ENCODE peak calls at places on chromosomes 16 and 17, in eight cellular contexts. One of them, this sample, is unnamed.

GRCh38 chr17:80381416-80381923 is 33.5 kb upstream of the ENDOV start:
- DNase-seq in activated CD8-positive, alpha-beta T cell treated with anti-CD3 and anti-CD28 coated beads, Interleukin-2, amount 10 ng/mL, durations not matched to agents 7 days and 5 days: no peak
- DNase-seq in AG04450: no peak
- DNase-seq in epithelial cell of esophagus: no peak
- DNase-seq in NCI-H1105 treated with DMSO at 0.1 percent for 48 hours: no peak
- DNase-seq in Ammon's horn: no peak
- DNase-seq in heart left ventricle: no peak
- DNase-seq in posterior vena cava: peak; percentile 69
- DNase-seq in this sample: no peak

GRCh38 chr17:44374306-44375195 is 10.9 kb upstream of the FAM171A2 start:
- DNase-seq in NCI-H1105 treated with DMSO at 0.1 percent for 48 hours: no peak
- DNase-seq in heart left ventricle: no peak
- DNase-seq in epithelial cell of esophagus: no peak
- DNase-seq in activated CD8-positive, alpha-beta T cell treated with anti-CD3 and anti-CD28 coated beads, Interleukin-2, amount 10 ng/mL, durations not matched to agents 7 days and 5 days: no peak
- DNase-seq in Ammon's horn: no peak
- DNase-seq in posterior vena cava: peak; percentile 78
- DNase-seq in AG04450: no peak
- DNase-seq in this sample: no peak

GRCh38 chr17:80599546-80600305 is 55.1 kb downstream of the RPTOR start:
- DNase-seq in AG04450: no peak
- DNase-seq in heart left ventricle: no peak
- DNase-seq in posterior vena cava: no peak
- DNase-seq in Ammon's horn: no peak
- DNase-seq in activated CD8-positive, alpha-beta T cell treated with anti-CD3 and anti-CD28 coated beads, Interleukin-2, amount 10 ng/mL, durations not matched to agents 7 days and 5 days: no peak
- DNase-seq in NCI-H1105 treated with DMSO at 0.1 percent for 48 hours: no peak
- DNase-seq in epithelial cell of esophagus: no peak
- DNase-seq in this sample: no peak

GRCh38 chr17:1783834-1784611 is 22.2 kb downstream of the SERPINF1 start:
- DNase-seq in posterior vena cava: peak; percentile 95
- DNase-seq in heart left ventricle: peak; percentile 75
- DNase-seq in AG04450: peak; percentile 78
- DNase-seq in epithelial cell of esophagus: peak; percentile 63
- DNase-seq in activated CD8-positive, alpha-beta T cell treated with anti-CD3 and anti-CD28 coated beads, Interleukin-2, amount 10 ng/mL, durations not matched to agents 7 days and 5 days: no peak
- DNase-seq in Ammon's horn: peak; percentile 71
- DNase-seq in NCI-H1105 treated with DMSO at 0.1 percent for 48 hours: peak; percentile 9
- DNase-seq in this sample: peak; percentile 86

GRCh38 chr16:85832578-85833539 is 33.4 kb downstream of the COX4I1 start:
- DNase-seq in AG04450: no peak
- DNase-seq in epithelial cell of esophagus: no peak
- DNase-seq in posterior vena cava: peak; percentile 66
- DNase-seq in Ammon's horn: no peak
- DNase-seq in activated CD8-positive, alpha-beta T cell treated with anti-CD3 and anti-CD28 coated beads, Interleukin-2, amount 10 ng/mL, durations not matched to agents 7 days and 5 days: no peak
- DNase-seq in NCI-H1105 treated with DMSO at 0.1 percent for 48 hours: no peak
- DNase-seq in heart left ventricle: no peak
- DNase-seq in this sample: peak; percentile 34

GRCh38 chr17:82874011-82874835 is 34.4 kb upstream of the ZNF750 start:
- DNase-seq in AG04450: no peak
- DNase-seq in epithelial cell of esophagus: peak; percentile 100
- DNase-seq in activated CD8-positive, alpha-beta T cell treated with anti-CD3 and anti-CD28 coated beads, Interleukin-2, amount 10 ng/mL, durations not matched to agents 7 days and 5 days: no peak
- DNase-seq in NCI-H1105 treated with DMSO at 0.1 percent for 48 hours: no peak
- DNase-seq in Ammon's horn: no peak
- DNase-seq in posterior vena cava: peak; percentile 75
- DNase-seq in heart left ventricle: no peak
- DNase-seq in this sample: no peak

GRCh38 chr17:60743812-60744211 is 66.2 kb downstream of the BCAS3 start:
- DNase-seq in epithelial cell of esophagus: peak; percentile 70
- DNase-seq in AG04450: peak; percentile 10
- DNase-seq in Ammon's horn: peak; percentile 77
- DNase-seq in NCI-H1105 treated with DMSO at 0.1 percent for 48 hours: no peak
- DNase-seq in posterior vena cava: no peak
- DNase-seq in heart left ventricle: no peak
- DNase-seq in activated CD8-positive, alpha-beta T cell treated with anti-CD3 and anti-CD28 coated beads, Interleukin-2, amount 10 ng/mL, durations not matched to agents 7 days and 5 days: no peak
- DNase-seq in this sample: no peak

GRCh38 chr17:79892457-79893236 is 53.4 kb upstream of the CBX4 start:
- DNase-seq in activated CD8-positive, alpha-beta T cell treated with anti-CD3 and anti-CD28 coated beads, Interleukin-2, amount 10 ng/mL, durations not matched to agents 7 days and 5 days: no peak
- DNase-seq in epithelial cell of esophagus: peak; percentile 58
- DNase-seq in Ammon's horn: no peak
- DNase-seq in AG04450: no peak
- DNase-seq in NCI-H1105 treated with DMSO at 0.1 percent for 48 hours: peak; percentile 86
- DNase-seq in posterior vena cava: no peak
- DNase-seq in heart left ventricle: no peak
- DNase-seq in this sample: no peak